ENCODE peak calls at places on chromosome 20, in eight cellular contexts. One of them, this sample, is unnamed.

GRCh38 chr20:44153636-44154043 is 33.3 kb downstream of the JPH2 start:
- DNase-seq in fibroblast of the aortic adventitia: peak; percentile 13
- DNase-seq in EL: peak; percentile 43
- DNase-seq in heart left ventricle: no peak
- DNase-seq in hypothalamus: no peak
- DNase-seq in type B pancreatic cell: no peak
- DNase-seq in T-helper 17 cell: no peak
- DNase-seq in activated T-cell treated with anti-CD3 and anti-CD28 coated beads, Interleukin-2, amount 50 U/mL, for 72 hours: no peak
- DNase-seq in this sample: peak; percentile 55

GRCh38 chr20:54292186-54292585 is 84.3 kb downstream of the PFDN4 start:
- DNase-seq in fibroblast of the aortic adventitia: peak; percentile 38
- DNase-seq in EL: no peak
- DNase-seq in heart left ventricle: no peak
- DNase-seq in hypothalamus: no peak
- DNase-seq in type B pancreatic cell: no peak
- DNase-seq in T-helper 17 cell: no peak
- DNase-seq in activated T-cell treated with anti-CD3 and anti-CD28 coated beads, Interleukin-2, amount 50 U/mL, for 72 hours: no peak
- DNase-seq in this sample: no peak

GRCh38 chr20:33423141-33423834 is 20.3 kb downstream of the SNTA1 start:
- DNase-seq in fibroblast of the aortic adventitia: peak; percentile 95
- DNase-seq in EL: peak; percentile 82
- DNase-seq in heart left ventricle: peak; percentile 83
- DNase-seq in hypothalamus: no peak
- DNase-seq in type B pancreatic cell: no peak
- DNase-seq in T-helper 17 cell: no peak
- DNase-seq in activated T-cell treated with anti-CD3 and anti-CD28 coated beads, Interleukin-2, amount 50 U/mL, for 72 hours: no peak
- DNase-seq in this sample: peak; percentile 92

GRCh38 chr20:4018015-4018748 is 2.8 kb upstream of the RNF24 start:
- DNase-seq in fibroblast of the aortic adventitia: peak; percentile 31
- DNase-seq in EL: peak; percentile 45
- DNase-seq in heart left ventricle: no peak
- DNase-seq in hypothalamus: no peak
- DNase-seq in type B pancreatic cell: no peak
- DNase-seq in T-helper 17 cell: no peak
- DNase-seq in activated T-cell treated with anti-CD3 and anti-CD28 coated beads, Interleukin-2, amount 50 U/mL, for 72 hours: no peak
- DNase-seq in this sample: peak; percentile 94

GRCh38 chr20:6006603-6006949 is 47.3 kb downstream of the LRRN4 start:
- DNase-seq in fibroblast of the aortic adventitia: no peak
- DNase-seq in EL: peak; percentile 10
- DNase-seq in heart left ventricle: no peak
- DNase-seq in hypothalamus: no peak
- DNase-seq in type B pancreatic cell: no peak
- DNase-seq in T-helper 17 cell: no peak
- DNase-seq in activated T-cell treated with anti-CD3 and anti-CD28 coated beads, Interleukin-2, amount 50 U/mL, for 72 hours: no peak
- DNase-seq in this sample: no peak

GRCh38 chr20:34703573-34704176 is 469 bp upstream of the TP53INP2 start:
- DNase-seq in fibroblast of the aortic adventitia: peak; percentile 32
- DNase-seq in EL: peak; percentile 32
- DNase-seq in heart left ventricle: peak; percentile 29
- DNase-seq in hypothalamus: no peak
- DNase-seq in type B pancreatic cell: no peak
- DNase-seq in T-helper 17 cell: no peak
- DNase-seq in activated T-cell treated with anti-CD3 and anti-CD28 coated beads, Interleukin-2, amount 50 U/mL, for 72 hours: no peak
- DNase-seq in this sample: no peak

GRCh38 chr20:16352321-16352720 is 220.9 kb downstream of the KIF16B start:
- DNase-seq in fibroblast of the aortic adventitia: no peak
- DNase-seq in EL: no peak
- DNase-seq in heart left ventricle: no peak
- DNase-seq in hypothalamus: no peak
- DNase-seq in type B pancreatic cell: no peak
- DNase-seq in T-helper 17 cell: no peak
- DNase-seq in activated T-cell treated with anti-CD3 and anti-CD28 coated beads, Interleukin-2, amount 50 U/mL, for 72 hours: no peak
- DNase-seq in this sample: peak; percentile 18

GRCh38 chr20:62938105-62938888 is at the start of gene GID8:
- DNase-seq in fibroblast of the aortic adventitia: peak; percentile 48
- DNase-seq in EL: peak; percentile 48
- DNase-seq in heart left ventricle: peak; percentile 50
- DNase-seq in hypothalamus: no peak
- DNase-seq in type B pancreatic cell: no peak
- DNase-seq in T-helper 17 cell: no peak
- DNase-seq in activated T-cell treated with anti-CD3 and anti-CD28 coated beads, Interleukin-2, amount 50 U/mL, for 72 hours: peak; percentile 68
- DNase-seq in this sample: peak; percentile 53

GRCh38 chr20:58542411-58543095 is 27.4 kb upstream of the APCDD1L start:
- DNase-seq in fibroblast of the aortic adventitia: no peak
- DNase-seq in EL: peak; percentile 48
- DNase-seq in heart left ventricle: no peak
- DNase-seq in hypothalamus: no peak
- DNase-seq in type B pancreatic cell: peak; percentile 63
- DNase-seq in T-helper 17 cell: no peak
- DNase-seq in activated T-cell treated with anti-CD3 and anti-CD28 coated beads, Interleukin-2, amount 50 U/mL, for 72 hours: peak; percentile 6
- DNase-seq in this sample: no peak

GRCh38 chr20:59778615-59779200 is 154.7 kb downstream of the SYCP2 start:
- DNase-seq in fibroblast of the aortic adventitia: no peak
- DNase-seq in EL: no peak
- DNase-seq in heart left ventricle: peak; percentile 11
- DNase-seq in hypothalamus: no peak
- DNase-seq in type B pancreatic cell: peak; percentile 53
- DNase-seq in T-helper 17 cell: no peak
- DNase-seq in activated T-cell treated with anti-CD3 and anti-CD28 coated beads, Interleukin-2, amount 50 U/mL, for 72 hours: no peak
- DNase-seq in this sample: no peak

GRCh38 chr20:21520702-21521595 is 7.1 kb upstream of the NKX2-2 start:
- DNase-seq in fibroblast of the aortic adventitia: peak; percentile 37
- DNase-seq in EL: no peak
- DNase-seq in heart left ventricle: no peak
- DNase-seq in hypothalamus: peak; percentile 45
- DNase-seq in type B pancreatic cell: no peak
- DNase-seq in T-helper 17 cell: no peak
- DNase-seq in activated T-cell treated with anti-CD3 and anti-CD28 coated beads, Interleukin-2, amount 50 U/mL, for 72 hours: no peak
- DNase-seq in this sample: no peak

GRCh38 chr20:10531848-10532247 is 96.7 kb downstream of the SLX4IP start:
- DNase-seq in fibroblast of the aortic adventitia: peak; percentile 40
- DNase-seq in EL: peak; percentile 59
- DNase-seq in heart left ventricle: no peak
- DNase-seq in hypothalamus: no peak
- DNase-seq in type B pancreatic cell: no peak
- DNase-seq in T-helper 17 cell: no peak
- DNase-seq in activated T-cell treated with anti-CD3 and anti-CD28 coated beads, Interleukin-2, amount 50 U/mL, for 72 hours: no peak
- DNase-seq in this sample: no peak

GRCh38 chr20:10927936-10928860 is 254.4 kb upstream of the JAG1 start:
- DNase-seq in fibroblast of the aortic adventitia: peak; percentile 45
- DNase-seq in EL: peak; percentile 68
- DNase-seq in heart left ventricle: no peak
- DNase-seq in hypothalamus: no peak
- DNase-seq in type B pancreatic cell: no peak
- DNase-seq in T-helper 17 cell: no peak
- DNase-seq in activated T-cell treated with anti-CD3 and anti-CD28 coated beads, Interleukin-2, amount 50 U/mL, for 72 hours: no peak
- DNase-seq in this sample: peak; percentile 41

GRCh38 chr20:9331707-9332435 is 182.5 kb upstream of the LAMP5 start:
- DNase-seq in fibroblast of the aortic adventitia: no peak
- DNase-seq in EL: no peak
- DNase-seq in heart left ventricle: no peak
- DNase-seq in hypothalamus: no peak
- DNase-seq in type B pancreatic cell: no peak
- DNase-seq in T-helper 17 cell: no peak
- DNase-seq in activated T-cell treated with anti-CD3 and anti-CD28 coated beads, Interleukin-2, amount 50 U/mL, for 72 hours: no peak
- DNase-seq in this sample: no peak

GRCh38 chr20:57397693-57398108 is 6.5 kb downstream of the RBM38 start:
- DNase-seq in fibroblast of the aortic adventitia: no peak
- DNase-seq in EL: no peak
- DNase-seq in heart left ventricle: no peak
- DNase-seq in hypothalamus: no peak
- DNase-seq in type B pancreatic cell: no peak
- DNase-seq in T-helper 17 cell: peak; percentile 49
- DNase-seq in activated T-cell treated with anti-CD3 and anti-CD28 coated beads, Interleukin-2, amount 50 U/mL, for 72 hours: peak; percentile 49
- DNase-seq in this sample: no peak

GRCh38 chr20:51934301-51935002 is 132.1 kb upstream of the SALL4 start:
- DNase-seq in fibroblast of the aortic adventitia: no peak
- DNase-seq in EL: no peak
- DNase-seq in heart left ventricle: no peak
- DNase-seq in hypothalamus: no peak
- DNase-seq in type B pancreatic cell: no peak
- DNase-seq in T-helper 17 cell: no peak
- DNase-seq in activated T-cell treated with anti-CD3 and anti-CD28 coated beads, Interleukin-2, amount 50 U/mL, for 72 hours: no peak
- DNase-seq in this sample: no peak

GRCh38 chr20:41028359-41029149 is at the start of gene TOP1:
- DNase-seq in fibroblast of the aortic adventitia: peak; percentile 100
- DNase-seq in EL: peak; percentile 100
- DNase-seq in heart left ventricle: peak; percentile 100
- DNase-seq in hypothalamus: peak; percentile 100
- DNase-seq in type B pancreatic cell: peak; percentile 100
- DNase-seq in T-helper 17 cell: peak; percentile 99
- DNase-seq in activated T-cell treated with anti-CD3 and anti-CD28 coated beads, Interleukin-2, amount 50 U/mL, for 72 hours: peak; percentile 99
- DNase-seq in this sample: peak; percentile 99

GRCh38 chr20:34982270-34983088 is 26.8 kb downstream of the MYH7B start:
- DNase-seq in fibroblast of the aortic adventitia: no peak
- DNase-seq in EL: no peak
- DNase-seq in heart left ventricle: no peak
- DNase-seq in hypothalamus: no peak
- DNase-seq in type B pancreatic cell: no peak
- DNase-seq in T-helper 17 cell: no peak
- DNase-seq in activated T-cell treated with anti-CD3 and anti-CD28 coated beads, Interleukin-2, amount 50 U/mL, for 72 hours: no peak
- DNase-seq in this sample: no peak

GRCh38 chr20:1998715-1999114 is 4.9 kb upstream of the PDYN start:
- DNase-seq in fibroblast of the aortic adventitia: no peak
- DNase-seq in EL: no peak
- DNase-seq in heart left ventricle: no peak
- DNase-seq in hypothalamus: no peak
- DNase-seq in type B pancreatic cell: peak; percentile 32
- DNase-seq in T-helper 17 cell: no peak
- DNase-seq in activated T-cell treated with anti-CD3 and anti-CD28 coated beads, Interleukin-2, amount 50 U/mL, for 72 hours: no peak
- DNase-seq in this sample: no peak

GRCh38 chr20:21503345-21503744 is 10.5 kb downstream of the NKX2-2 start:
- DNase-seq in fibroblast of the aortic adventitia: no peak
- DNase-seq in EL: peak; percentile 41
- DNase-seq in heart left ventricle: no peak
- DNase-seq in hypothalamus: no peak
- DNase-seq in type B pancreatic cell: no peak
- DNase-seq in T-helper 17 cell: no peak
- DNase-seq in activated T-cell treated with anti-CD3 and anti-CD28 coated beads, Interleukin-2, amount 50 U/mL, for 72 hours: no peak
- DNase-seq in this sample: peak; percentile 92

GRCh38 chr20:61812121-61812520 is 253.6 kb downstream of the TAF4 start:
- DNase-seq in fibroblast of the aortic adventitia: no peak
- DNase-seq in EL: no peak
- DNase-seq in heart left ventricle: no peak
- DNase-seq in hypothalamus: no peak
- DNase-seq in type B pancreatic cell: no peak
- DNase-seq in T-helper 17 cell: no peak
- DNase-seq in activated T-cell treated with anti-CD3 and anti-CD28 coated beads, Interleukin-2, amount 50 U/mL, for 72 hours: no peak
- DNase-seq in this sample: no peak

GRCh38 chr20:17601957-17602356 is 32.1 kb downstream of the DSTN start:
- DNase-seq in fibroblast of the aortic adventitia: no peak
- DNase-seq in EL: no peak
- DNase-seq in heart left ventricle: no peak
- DNase-seq in hypothalamus: no peak
- DNase-seq in type B pancreatic cell: no peak
- DNase-seq in T-helper 17 cell: no peak
- DNase-seq in activated T-cell treated with anti-CD3 and anti-CD28 coated beads, Interleukin-2, amount 50 U/mL, for 72 hours: no peak
- DNase-seq in this sample: no peak

GRCh38 chr20:58141971-58142842 is 86.2 kb downstream of the ANKRD60 start:
- DNase-seq in fibroblast of the aortic adventitia: no peak
- DNase-seq in EL: no peak
- DNase-seq in heart left ventricle: no peak
- DNase-seq in hypothalamus: no peak
- DNase-seq in type B pancreatic cell: peak; percentile 64
- DNase-seq in T-helper 17 cell: no peak
- DNase-seq in activated T-cell treated with anti-CD3 and anti-CD28 coated beads, Interleukin-2, amount 50 U/mL, for 72 hours: no peak
- DNase-seq in this sample: no peak

GRCh38 chr20:50191566-50192363 is 1.1 kb downstream of the CEBPB start:
- DNase-seq in fibroblast of the aortic adventitia: peak; percentile 44
- DNase-seq in EL: peak; percentile 48
- DNase-seq in heart left ventricle: peak; percentile 56
- DNase-seq in hypothalamus: no peak
- DNase-seq in type B pancreatic cell: peak; percentile 84
- DNase-seq in T-helper 17 cell: peak; percentile 42
- DNase-seq in activated T-cell treated with anti-CD3 and anti-CD28 coated beads, Interleukin-2, amount 50 U/mL, for 72 hours: peak; percentile 73
- DNase-seq in this sample: peak; percentile 64

GRCh38 chr20:37313546-37314091 is 24.2 kb downstream of the MANBAL start:
- DNase-seq in fibroblast of the aortic adventitia: no peak
- DNase-seq in EL: no peak
- DNase-seq in heart left ventricle: no peak
- DNase-seq in hypothalamus: no peak
- DNase-seq in type B pancreatic cell: no peak
- DNase-seq in T-helper 17 cell: no peak
- DNase-seq in activated T-cell treated with anti-CD3 and anti-CD28 coated beads, Interleukin-2, amount 50 U/mL, for 72 hours: no peak
- DNase-seq in this sample: no peak

GRCh38 chr20:22908944-22909343 is 126.2 kb upstream of the SSTR4 start:
- DNase-seq in fibroblast of the aortic adventitia: no peak
- DNase-seq in EL: no peak
- DNase-seq in heart left ventricle: no peak
- DNase-seq in hypothalamus: no peak
- DNase-seq in type B pancreatic cell: no peak
- DNase-seq in T-helper 17 cell: no peak
- DNase-seq in activated T-cell treated with anti-CD3 and anti-CD28 coated beads, Interleukin-2, amount 50 U/mL, for 72 hours: no peak
- DNase-seq in this sample: no peak

GRCh38 chr20:43925215-43925614 is 10.6 kb downstream of the TOX2 start:
- DNase-seq in fibroblast of the aortic adventitia: no peak
- DNase-seq in EL: peak; percentile 16
- DNase-seq in heart left ventricle: no peak
- DNase-seq in hypothalamus: no peak
- DNase-seq in type B pancreatic cell: no peak
- DNase-seq in T-helper 17 cell: no peak
- DNase-seq in activated T-cell treated with anti-CD3 and anti-CD28 coated beads, Interleukin-2, amount 50 U/mL, for 72 hours: peak; percentile 66
- DNase-seq in this sample: no peak

GRCh38 chr20:35991142-35991771 is 22.9 kb downstream of the CNBD2 start:
- DNase-seq in fibroblast of the aortic adventitia: peak; percentile 51
- DNase-seq in EL: peak; percentile 34
- DNase-seq in heart left ventricle: no peak
- DNase-seq in hypothalamus: no peak
- DNase-seq in type B pancreatic cell: no peak
- DNase-seq in T-helper 17 cell: no peak
- DNase-seq in activated T-cell treated with anti-CD3 and anti-CD28 coated beads, Interleukin-2, amount 50 U/mL, for 72 hours: no peak
- DNase-seq in this sample: no peak

GRCh38 chr20:2932497-2932896 is 59.2 kb downstream of the PTPRA start:
- DNase-seq in fibroblast of the aortic adventitia: no peak
- DNase-seq in EL: no peak
- DNase-seq in heart left ventricle: no peak
- DNase-seq in hypothalamus: no peak
- DNase-seq in type B pancreatic cell: no peak
- DNase-seq in T-helper 17 cell: no peak
- DNase-seq in activated T-cell treated with anti-CD3 and anti-CD28 coated beads, Interleukin-2, amount 50 U/mL, for 72 hours: no peak
- DNase-seq in this sample: no peak

GRCh38 chr20:41619360-41620115 is 1.4 kb upstream of the CHD6 start:
- DNase-seq in fibroblast of the aortic adventitia: peak; percentile 46
- DNase-seq in EL: no peak
- DNase-seq in heart left ventricle: no peak
- DNase-seq in hypothalamus: no peak
- DNase-seq in type B pancreatic cell: no peak
- DNase-seq in T-helper 17 cell: no peak
- DNase-seq in activated T-cell treated with anti-CD3 and anti-CD28 coated beads, Interleukin-2, amount 50 U/mL, for 72 hours: no peak
- DNase-seq in this sample: no peak

GRCh38 chr20:37581246-37581645 is 53.6 kb upstream of the BLCAP start:
- DNase-seq in fibroblast of the aortic adventitia: no peak
- DNase-seq in EL: no peak
- DNase-seq in heart left ventricle: no peak
- DNase-seq in hypothalamus: no peak
- DNase-seq in type B pancreatic cell: no peak
- DNase-seq in T-helper 17 cell: no peak
- DNase-seq in activated T-cell treated with anti-CD3 and anti-CD28 coated beads, Interleukin-2, amount 50 U/mL, for 72 hours: no peak
- DNase-seq in this sample: no peak

GRCh38 chr20:58071500-58071804 is 157.0 kb downstream of the ANKRD60 start:
- DNase-seq in fibroblast of the aortic adventitia: no peak
- DNase-seq in EL: no peak
- DNase-seq in heart left ventricle: no peak
- DNase-seq in hypothalamus: no peak
- DNase-seq in type B pancreatic cell: no peak
- DNase-seq in T-helper 17 cell: no peak
- DNase-seq in activated T-cell treated with anti-CD3 and anti-CD28 coated beads, Interleukin-2, amount 50 U/mL, for 72 hours: no peak
- DNase-seq in this sample: no peak

GRCh38 chr20:35207950-35208611 is 18.4 kb upstream of the MMP24 start:
- DNase-seq in fibroblast of the aortic adventitia: peak; percentile 87
- DNase-seq in EL: peak; percentile 80
- DNase-seq in heart left ventricle: peak; percentile 82
- DNase-seq in hypothalamus: peak; percentile 41
- DNase-seq in type B pancreatic cell: no peak
- DNase-seq in T-helper 17 cell: peak; percentile 74
- DNase-seq in activated T-cell treated with anti-CD3 and anti-CD28 coated beads, Interleukin-2, amount 50 U/mL, for 72 hours: peak; percentile 79
- DNase-seq in this sample: peak; percentile 74

GRCh38 chr20:40798066-40798465 is 109.0 kb upstream of the MAFB start:
- DNase-seq in fibroblast of the aortic adventitia: peak; percentile 4
- DNase-seq in EL: no peak
- DNase-seq in heart left ventricle: no peak
- DNase-seq in hypothalamus: no peak
- DNase-seq in type B pancreatic cell: no peak
- DNase-seq in T-helper 17 cell: no peak
- DNase-seq in activated T-cell treated with anti-CD3 and anti-CD28 coated beads, Interleukin-2, amount 50 U/mL, for 72 hours: no peak
- DNase-seq in this sample: no peak

This sample was measured in LHCN-M2.